ENCODE peak calls at places on chromosomes 7 and 10, in seven cellular contexts. One of them, this sample, is unnamed.

GRCh38 chr10:98361131-98361633 is 53.8 kb downstream of the PYROXD2 start:
- DNase-seq in mesendoderm: peak
- DNase-seq in IMR-90: peak
- DNase-seq in neuronal stem cell: no peak
- DNase-seq in H1: no peak
- DNase-seq in mesenchymal stem cell: peak
- DNase-seq in trophoblast cell: peak
- DNase-seq in this sample: peak

GRCh38 chr10:57657164-57657765 is 610.4 kb downstream of the IPMK start:
- DNase-seq in mesendoderm: peak
- DNase-seq in IMR-90: peak
- DNase-seq in neuronal stem cell: peak
- DNase-seq in H1: peak
- DNase-seq in mesenchymal stem cell: peak
- DNase-seq in trophoblast cell: peak
- DNase-seq in this sample: peak

GRCh38 chr10:69634759-69635425 is 4.8 kb downstream of the FAM241B start:
- DNase-seq in mesendoderm: no peak
- DNase-seq in IMR-90: no peak
- DNase-seq in neuronal stem cell: no peak
- DNase-seq in H1: no peak
- DNase-seq in mesenchymal stem cell: no peak
- DNase-seq in trophoblast cell: no peak
- DNase-seq in this sample: peak

GRCh38 chr7:127822822-127823508 is 171.0 kb downstream of the SND1 start:
- DNase-seq in mesendoderm: peak
- DNase-seq in IMR-90: no peak
- DNase-seq in neuronal stem cell: no peak
- DNase-seq in H1: no peak
- DNase-seq in mesenchymal stem cell: no peak
- DNase-seq in trophoblast cell: peak
- DNase-seq in this sample: no peak

GRCh38 chr7:30987178-30987577 is 23.4 kb downstream of the GHRHR start:
- DNase-seq in mesendoderm: no peak
- DNase-seq in IMR-90: no peak
- DNase-seq in neuronal stem cell: no peak
- DNase-seq in H1: no peak
- DNase-seq in mesenchymal stem cell: no peak
- DNase-seq in trophoblast cell: no peak
- DNase-seq in this sample: no peak

GRCh38 chr7:37259381-37259821 is 189.3 kb downstream of the ELMO1 start:
- DNase-seq in mesendoderm: no peak
- DNase-seq in IMR-90: no peak
- DNase-seq in neuronal stem cell: no peak
- DNase-seq in H1: no peak
- DNase-seq in mesenchymal stem cell: no peak
- DNase-seq in trophoblast cell: no peak
- DNase-seq in this sample: no peak

GRCh38 chr7:114082567-114082933 is 163.7 kb upstream of the PPP1R3A start:
- DNase-seq in mesendoderm: no peak
- DNase-seq in IMR-90: no peak
- DNase-seq in neuronal stem cell: no peak
- DNase-seq in H1: no peak
- DNase-seq in mesenchymal stem cell: no peak
- DNase-seq in trophoblast cell: no peak
- DNase-seq in this sample: no peak

GRCh38 chr7:78777844-78778243 is 675.6 kb downstream of the MAGI2 start:
- DNase-seq in mesendoderm: no peak
- DNase-seq in IMR-90: peak
- DNase-seq in neuronal stem cell: no peak
- DNase-seq in H1: no peak
- DNase-seq in mesenchymal stem cell: no peak
- DNase-seq in trophoblast cell: no peak
- DNase-seq in this sample: no peak

GRCh38 chr7:31443457-31443856 is 70.4 kb upstream of the ITPRID1 start:
- DNase-seq in mesendoderm: peak
- DNase-seq in IMR-90: peak
- DNase-seq in neuronal stem cell: peak
- DNase-seq in H1: no peak
- DNase-seq in mesenchymal stem cell: peak
- DNase-seq in trophoblast cell: peak
- DNase-seq in this sample: peak

GRCh38 chr7:46723742-46724141 is 802.7 kb upstream of the IGFBP3 start:
- DNase-seq in mesendoderm: no peak
- DNase-seq in IMR-90: no peak
- DNase-seq in neuronal stem cell: no peak
- DNase-seq in H1: no peak
- DNase-seq in mesenchymal stem cell: no peak
- DNase-seq in trophoblast cell: no peak
- DNase-seq in this sample: no peak

GRCh38 chr7:129144095-129144833 is at the start of gene TSPAN33:
- DNase-seq in mesendoderm: peak
- DNase-seq in IMR-90: peak
- DNase-seq in neuronal stem cell: peak
- DNase-seq in H1: no peak
- DNase-seq in mesenchymal stem cell: peak
- DNase-seq in trophoblast cell: peak
- DNase-seq in this sample: peak

GRCh38 chr10:126094537-126094936 is 198.2 kb downstream of the FANK1 start:
- DNase-seq in mesendoderm: no peak
- DNase-seq in IMR-90: peak
- DNase-seq in neuronal stem cell: no peak
- DNase-seq in H1: no peak
- DNase-seq in mesenchymal stem cell: peak
- DNase-seq in trophoblast cell: no peak
- DNase-seq in this sample: no peak

GRCh38 chr7:85023066-85023687 is 163.7 kb downstream of the SEMA3D start:
- DNase-seq in mesendoderm: peak
- DNase-seq in IMR-90: peak
- DNase-seq in neuronal stem cell: peak
- DNase-seq in H1: no peak
- DNase-seq in mesenchymal stem cell: peak
- DNase-seq in trophoblast cell: peak
- DNase-seq in this sample: no peak

GRCh38 chr10:21078410-21079329 is 181.6 kb upstream of the NEBL start:
- DNase-seq in mesendoderm: peak
- DNase-seq in IMR-90: peak
- DNase-seq in neuronal stem cell: peak
- DNase-seq in H1: peak
- DNase-seq in mesenchymal stem cell: peak
- DNase-seq in trophoblast cell: peak
- DNase-seq in this sample: peak

GRCh38 chr7:92691578-92691977 is 101.4 kb upstream of the FAM133B start:
- DNase-seq in mesendoderm: peak
- DNase-seq in IMR-90: peak
- DNase-seq in neuronal stem cell: no peak
- DNase-seq in H1: no peak
- DNase-seq in mesenchymal stem cell: peak
- DNase-seq in trophoblast cell: peak
- DNase-seq in this sample: no peak

GRCh38 chr7:100567751-100568175 is 5.9 kb downstream of the SAP25 start:
- DNase-seq in mesendoderm: no peak
- DNase-seq in IMR-90: no peak
- DNase-seq in neuronal stem cell: no peak
- DNase-seq in H1: no peak
- DNase-seq in mesenchymal stem cell: no peak
- DNase-seq in trophoblast cell: no peak
- DNase-seq in this sample: peak

GRCh38 chr10:11110499-11110898 is 92.8 kb downstream of the CELF2 start:
- DNase-seq in mesendoderm: no peak
- DNase-seq in IMR-90: no peak
- DNase-seq in neuronal stem cell: no peak
- DNase-seq in H1: no peak
- DNase-seq in mesenchymal stem cell: no peak
- DNase-seq in trophoblast cell: no peak
- DNase-seq in this sample: no peak

GRCh38 chr7:47371733-47372368 is 210.1 kb downstream of the TNS3 start:
- DNase-seq in mesendoderm: peak
- DNase-seq in IMR-90: peak
- DNase-seq in neuronal stem cell: no peak
- DNase-seq in H1: no peak
- DNase-seq in mesenchymal stem cell: peak
- DNase-seq in trophoblast cell: no peak
- DNase-seq in this sample: no peak

GRCh38 chr7:134562136-134562535 is 13.2 kb downstream of the AKR1B15 start:
- DNase-seq in mesendoderm: no peak
- DNase-seq in IMR-90: peak
- DNase-seq in neuronal stem cell: no peak
- DNase-seq in H1: no peak
- DNase-seq in mesenchymal stem cell: peak
- DNase-seq in trophoblast cell: no peak
- DNase-seq in this sample: no peak

GRCh38 chr7:140610204-140611165 is 30.1 kb downstream of the DENND2A start:
- DNase-seq in mesendoderm: no peak
- DNase-seq in IMR-90: peak
- DNase-seq in neuronal stem cell: no peak
- DNase-seq in H1: no peak
- DNase-seq in mesenchymal stem cell: peak
- DNase-seq in trophoblast cell: peak
- DNase-seq in this sample: no peak

GRCh38 chr10:29150010-29150409 is 138.9 kb upstream of the LYZL1 start:
- DNase-seq in mesendoderm: peak
- DNase-seq in IMR-90: no peak
- DNase-seq in neuronal stem cell: no peak
- DNase-seq in H1: no peak
- DNase-seq in mesenchymal stem cell: no peak
- DNase-seq in trophoblast cell: peak
- DNase-seq in this sample: no peak

GRCh38 chr10:3982746-3983442 is 197.9 kb upstream of the KLF6 start:
- DNase-seq in mesendoderm: no peak
- DNase-seq in IMR-90: no peak
- DNase-seq in neuronal stem cell: no peak
- DNase-seq in H1: no peak
- DNase-seq in mesenchymal stem cell: no peak
- DNase-seq in trophoblast cell: no peak
- DNase-seq in this sample: no peak

GRCh38 chr7:157384301-157384700 is 47.5 kb downstream of the DNAJB6 start:
- DNase-seq in mesendoderm: no peak
- DNase-seq in IMR-90: peak
- DNase-seq in neuronal stem cell: no peak
- DNase-seq in H1: no peak
- DNase-seq in mesenchymal stem cell: no peak
- DNase-seq in trophoblast cell: no peak
- DNase-seq in this sample: no peak

GRCh38 chr10:13788701-13789447 is 202.1 kb downstream of the PRPF18 start:
- DNase-seq in mesendoderm: peak
- DNase-seq in IMR-90: peak
- DNase-seq in neuronal stem cell: no peak
- DNase-seq in H1: no peak
- DNase-seq in mesenchymal stem cell: peak
- DNase-seq in trophoblast cell: no peak
- DNase-seq in this sample: no peak

GRCh38 chr10:62747195-62747594 is 57.3 kb upstream of the ADO start:
- DNase-seq in mesendoderm: no peak
- DNase-seq in IMR-90: peak
- DNase-seq in neuronal stem cell: no peak
- DNase-seq in H1: no peak
- DNase-seq in mesenchymal stem cell: no peak
- DNase-seq in trophoblast cell: no peak
- DNase-seq in this sample: no peak
- H2AK5ac ChIP-seq in mesendoderm: no peak
- H2AK5ac ChIP-seq in IMR-90: no peak
- H2AK5ac ChIP-seq in neuronal stem cell: no peak
- H2AK5ac ChIP-seq in H1: no peak
- H2AK5ac ChIP-seq in mesenchymal stem cell: no peak
- H2AK5ac ChIP-seq in trophoblast cell: no peak
- H2AK5ac ChIP-seq in this sample: no peak

DNA sequence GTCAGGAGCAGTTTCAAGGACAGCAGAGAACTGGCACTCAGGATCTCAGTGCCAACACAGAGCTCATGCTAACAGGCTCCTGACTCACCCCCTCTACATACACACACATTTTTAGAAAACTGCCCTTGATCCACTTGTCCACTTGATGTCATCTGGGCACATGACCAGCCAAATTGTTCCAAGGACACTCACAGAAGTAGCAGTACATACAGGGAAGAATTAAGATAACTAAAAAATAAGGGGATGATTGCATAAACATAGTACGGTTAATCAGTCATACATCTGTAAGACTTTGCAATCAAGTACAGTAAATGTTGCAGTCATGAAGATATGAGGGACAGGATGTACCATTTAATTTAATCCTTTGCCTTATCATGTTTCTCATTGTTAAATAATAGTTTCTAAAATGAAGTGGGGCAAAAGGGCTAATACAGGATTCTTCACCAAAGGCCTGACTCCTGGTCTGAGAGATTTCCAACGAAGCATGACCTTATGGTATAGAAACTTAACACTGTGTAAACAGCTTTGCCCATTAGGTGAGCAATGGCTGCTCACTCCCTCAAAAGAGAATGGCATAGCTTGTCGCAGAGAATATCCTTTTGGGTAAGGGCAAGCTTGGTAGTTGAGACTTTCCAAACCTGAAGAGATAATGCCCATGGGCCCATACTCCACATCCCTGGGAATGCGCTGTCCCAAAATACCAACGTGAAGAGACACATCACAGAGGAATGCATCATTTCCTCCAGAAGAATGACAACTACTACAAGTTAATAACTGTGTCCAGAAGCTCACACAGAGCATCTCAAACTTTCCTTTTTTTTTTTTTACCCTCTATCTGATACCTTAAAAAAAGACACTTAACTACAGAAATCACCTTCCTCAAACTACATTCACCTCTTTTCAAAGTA is 94.1 kb downstream of the ARMH3 start:
- DNase-seq in mesendoderm: no peak
- DNase-seq in IMR-90: peak
- DNase-seq in neuronal stem cell: no peak
- DNase-seq in H1: no peak
- DNase-seq in mesenchymal stem cell: peak
- DNase-seq in trophoblast cell: peak
- DNase-seq in this sample: no peak
- H2AK5ac ChIP-seq in mesendoderm: no peak
- H2AK5ac ChIP-seq in IMR-90: peak
- H2AK5ac ChIP-seq in neuronal stem cell: no peak
- H2AK5ac ChIP-seq in H1: no peak
- H2AK5ac ChIP-seq in mesenchymal stem cell: no peak
- H2AK5ac ChIP-seq in trophoblast cell: no peak
- H2AK5ac ChIP-seq in this sample: no peak

DNA sequence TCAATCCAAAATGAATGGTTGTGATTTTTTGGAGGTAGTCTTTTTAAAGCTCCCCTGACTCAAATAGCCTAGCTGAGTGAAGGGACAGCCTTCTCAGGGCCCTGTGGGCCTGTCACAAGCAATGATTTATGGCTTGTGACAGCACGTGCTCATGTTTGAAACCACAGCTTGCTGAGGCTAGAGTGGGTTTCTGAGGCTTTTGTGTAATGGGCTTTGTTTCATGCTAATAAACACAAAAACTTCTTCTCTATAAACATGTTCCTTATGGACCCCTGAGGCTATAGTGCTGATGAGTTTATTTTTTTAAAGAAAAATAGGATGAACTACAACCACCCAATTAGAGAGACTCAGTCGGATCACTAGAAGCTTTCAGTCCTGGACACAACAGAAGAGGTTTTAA is 36.1 kb upstream of the BET1 start:
- DNase-seq in mesendoderm: no peak
- DNase-seq in IMR-90: no peak
- DNase-seq in neuronal stem cell: no peak
- DNase-seq in H1: no peak
- DNase-seq in mesenchymal stem cell: no peak
- DNase-seq in trophoblast cell: no peak
- DNase-seq in this sample: no peak
- H2AK5ac ChIP-seq in mesendoderm: no peak
- H2AK5ac ChIP-seq in IMR-90: no peak
- H2AK5ac ChIP-seq in neuronal stem cell: no peak
- H2AK5ac ChIP-seq in H1: no peak
- H2AK5ac ChIP-seq in mesenchymal stem cell: no peak
- H2AK5ac ChIP-seq in trophoblast cell: no peak
- H2AK5ac ChIP-seq in this sample: no peak

GRCh38 chr10:61451357-61451756 is 1.8 kb downstream of the TMEM26 start:
- DNase-seq in mesendoderm: no peak
- DNase-seq in IMR-90: no peak
- DNase-seq in neuronal stem cell: no peak
- DNase-seq in H1: no peak
- DNase-seq in mesenchymal stem cell: no peak
- DNase-seq in trophoblast cell: no peak
- DNase-seq in this sample: no peak
- H2AK5ac ChIP-seq in mesendoderm: no peak
- H2AK5ac ChIP-seq in IMR-90: no peak
- H2AK5ac ChIP-seq in neuronal stem cell: no peak
- H2AK5ac ChIP-seq in H1: no peak
- H2AK5ac ChIP-seq in mesenchymal stem cell: no peak
- H2AK5ac ChIP-seq in trophoblast cell: no peak
- H2AK5ac ChIP-seq in this sample: no peak